ENCODE peak calls at places on chromosomes 6 and 20, in four cellular contexts. One of them, this sample, is unnamed.

GRCh38 chr6:164227952-164228522 is 813.5 kb downstream of the QKI start:
- DNase-seq in AG08396: no peak
- DNase-seq in foreskin fibroblast: no peak
- DNase-seq in T-helper 22 cell: no peak
- DNase-seq in this sample: no peak

GRCh38 chr20:43189614-43190331 is at the start of gene PTPRT:
- DNase-seq in foreskin fibroblast: no peak
- DNase-seq in T-helper 22 cell: no peak
- DNase-seq in AG08396: peak
- DNase-seq in this sample: no peak

GRCh38 chr6:437042-437402 is 45.5 kb downstream of the IRF4 start:
- DNase-seq in foreskin fibroblast: peak
- DNase-seq in AG08396: peak
- DNase-seq in T-helper 22 cell: no peak
- DNase-seq in this sample: no peak

GRCh38 chr6:9647043-9647520 is 767.8 kb downstream of the TFAP2A start:
- DNase-seq in T-helper 22 cell: no peak
- DNase-seq in foreskin fibroblast: no peak
- DNase-seq in AG08396: no peak
- DNase-seq in this sample: no peak

GRCh38 chr20:4488407-4489339 is 233.0 kb upstream of the PRND start:
- DNase-seq in T-helper 22 cell: no peak
- DNase-seq in AG08396: peak
- DNase-seq in foreskin fibroblast: peak
- DNase-seq in this sample: no peak

GRCh38 chr6:82909551-82909950 is 156.1 kb downstream of the UBE3D start:
- DNase-seq in T-helper 22 cell: no peak
- DNase-seq in AG08396: no peak
- DNase-seq in foreskin fibroblast: peak
- DNase-seq in this sample: no peak

GRCh38 chr20:38293490-38294333 is 10.2 kb upstream of the BPI start:
- DNase-seq in foreskin fibroblast: no peak
- DNase-seq in T-helper 22 cell: no peak
- DNase-seq in AG08396: no peak
- DNase-seq in this sample: no peak

GRCh38 chr6:134453792-134454510 is 136.0 kb upstream of the SGK1 start:
- DNase-seq in foreskin fibroblast: no peak
- DNase-seq in AG08396: no peak
- DNase-seq in T-helper 22 cell: no peak
- DNase-seq in this sample: no peak

GRCh38 chr6:39227476-39227875 is 1.8 kb downstream of the KCNK5 start:
- DNase-seq in AG08396: no peak
- DNase-seq in foreskin fibroblast: no peak
- DNase-seq in T-helper 22 cell: no peak
- DNase-seq in this sample: no peak

GRCh38 chr6:50608421-50608820 is 104.9 kb upstream of the TFAP2D start:
- DNase-seq in foreskin fibroblast: no peak
- DNase-seq in AG08396: no peak
- DNase-seq in T-helper 22 cell: no peak
- DNase-seq in this sample: no peak

GRCh38 chr20:41476446-41476845 is 109.8 kb upstream of the EMILIN3 start:
- DNase-seq in AG08396: no peak
- DNase-seq in T-helper 22 cell: no peak
- DNase-seq in foreskin fibroblast: no peak
- DNase-seq in this sample: no peak

GRCh38 chr20:24587384-24588046 is 118.1 kb downstream of the SYNDIG1 start:
- DNase-seq in AG08396: no peak
- DNase-seq in T-helper 22 cell: no peak
- DNase-seq in foreskin fibroblast: no peak
- DNase-seq in this sample: no peak

GRCh38 chr20:33267691-33268090 is 15.3 kb upstream of the BPIFB1 start:
- DNase-seq in T-helper 22 cell: no peak
- DNase-seq in foreskin fibroblast: no peak
- DNase-seq in AG08396: no peak
- DNase-seq in this sample: no peak

GRCh38 chr6:101605426-101605825 is 211.9 kb downstream of the GRIK2 start:
- DNase-seq in AG08396: no peak
- DNase-seq in T-helper 22 cell: no peak
- DNase-seq in foreskin fibroblast: no peak
- DNase-seq in this sample: no peak

GRCh38 chr6:76347539-76347938 is 275.1 kb upstream of the IMPG1 start:
- DNase-seq in foreskin fibroblast: no peak
- DNase-seq in AG08396: no peak
- DNase-seq in T-helper 22 cell: no peak
- DNase-seq in this sample: no peak

GRCh38 chr6:126614642-126615504 is 275.0 kb downstream of the CENPW start:
- DNase-seq in T-helper 22 cell: no peak
- DNase-seq in foreskin fibroblast: no peak
- DNase-seq in AG08396: no peak
- DNase-seq in this sample: no peak

GRCh38 chr20:34268851-34269668 is 27.8 kb downstream of the ASIP start:
- DNase-seq in AG08396: peak
- DNase-seq in foreskin fibroblast: no peak
- DNase-seq in T-helper 22 cell: no peak
- DNase-seq in this sample: no peak

GRCh38 chr6:107515955-107516354 is 26.0 kb downstream of the SOBP start:
- DNase-seq in foreskin fibroblast: no peak
- DNase-seq in AG08396: no peak
- DNase-seq in T-helper 22 cell: no peak
- DNase-seq in this sample: no peak

GRCh38 chr20:63071541-63072181 is 64.9 kb upstream of the BHLHE23 start:
- DNase-seq in AG08396: peak
- DNase-seq in T-helper 22 cell: no peak
- DNase-seq in foreskin fibroblast: peak
- DNase-seq in this sample: peak

GRCh38 chr6:157656437-157657005 is 166.5 kb upstream of the SNX9 start:
- DNase-seq in AG08396: no peak
- DNase-seq in T-helper 22 cell: no peak
- DNase-seq in foreskin fibroblast: peak
- DNase-seq in this sample: peak

GRCh38 chr6:121435444-121436069 is at the start of gene GJA1:
- DNase-seq in AG08396: peak
- DNase-seq in foreskin fibroblast: peak
- DNase-seq in T-helper 22 cell: no peak
- DNase-seq in this sample: peak

This sample was measured in HTR-8/SVneo.